ENCODE peak calls at places on chromosomes 5 and 9, in nine cellular contexts. P is activated CD8-positive, alpha-beta T cell treated with anti-CD3 and anti-CD28 coated beads for 36 hours; D is GM06990; E is HFFc6; C is neural crest cell; N is CD4-positive, alpha-beta T cell; R is B cell; V is AG09319; T is tibial artery. L is an unnamed sample.
A peak's percentile ranks its signal among the peaks of the same experiment; 100 is the strongest.

GRCh38 chr5:3010953-3011763 is 259.7 kb upstream of the IRX2 start:
- DNase-seq in P (no peak), D (no peak), E (no peak), C (no peak), N (no peak), R (no peak), V (no peak), T (peak; percentile 11), L (no peak)

GRCh38 chr9:90870646-90871326 is 69.2 kb downstream of the SYK start:
- DNase-seq in P (peak; percentile 62), D (no peak), E (peak; percentile 6), C (peak; percentile 18), N (peak; percentile 4), R (peak; percentile 65), V (peak; percentile 8), T (no peak), L (peak; percentile 4)

GRCh38 chr5:133792025-133792424 is 176.4 kb downstream of the C5orf15 start:
- DNase-seq in P (no peak), D (no peak), E (no peak), C (no peak), N (no peak), R (no peak), V (no peak), T (no peak), L (no peak)

GRCh38 chr5:76402251-76402879 is 720 bp upstream of the IQGAP2 start:
- DNase-seq in P (peak; percentile 96), D (peak; percentile 84), E (no peak), C (peak; percentile 19), N (peak; percentile 78), R (peak; percentile 83), V (no peak), T (no peak), L (no peak)

GRCh38 chr9:98600631-98601030 is 108.1 kb downstream of the GABBR2 start:
- DNase-seq in P (no peak), D (no peak), E (no peak), C (no peak), N (no peak), R (no peak), V (no peak), T (no peak), L (no peak)

GRCh38 chr5:176716320-176716719 is 69.0 kb downstream of the TSPAN17 start:
- DNase-seq in P (no peak), D (no peak), E (peak; percentile 74), C (no peak), N (no peak), R (no peak), V (peak; percentile 46), T (no peak), L (no peak)

GRCh38 chr5:28403846-28404245 is 1365.5 kb upstream of the CDH9 start:
- DNase-seq in P (no peak), D (no peak), E (no peak), C (peak; percentile 14), N (no peak), R (no peak), V (no peak), T (no peak), L (no peak)

GRCh38 chr5:123091988-123092583 is 3.0 kb downstream of the PRDM6 start:
- DNase-seq in P (no peak), D (no peak), E (no peak), C (no peak), N (no peak), R (no peak), V (no peak), T (no peak), L (no peak)

GRCh38 chr9:29150606-29151005 is 1577.3 kb upstream of the C9orf72 start:
- DNase-seq in P (no peak), D (no peak), E (no peak), C (no peak), N (no peak), R (no peak), V (no peak), T (no peak), L (no peak)

GRCh38 chr9:138082918-138083636 is 205.5 kb downstream of the CACNA1B start:
- DNase-seq in P (no peak), D (no peak), E (no peak), C (no peak), N (no peak), R (no peak), V (no peak), T (peak; percentile 41), L (no peak)

GRCh38 chr5:135487839-135488514 is 35.8 kb upstream of the TIFAB start:
- DNase-seq in P (no peak), D (no peak), E (no peak), C (no peak), N (no peak), R (no peak), V (no peak), T (peak; percentile 19), L (no peak)

GRCh38 chr9:122095010-122095767 is 2.1 kb upstream of the TTLL11 start:
- DNase-seq in P (peak; percentile 80), D (peak; percentile 29), E (peak; percentile 44), C (peak; percentile 68), N (peak; percentile 23), R (peak; percentile 72), V (no peak), T (peak; percentile 54), L (no peak)

GRCh38 chr9:111715471-111715870 is 54.1 kb downstream of the GNG10 start:
- DNase-seq in P (no peak), D (no peak), E (no peak), C (no peak), N (no peak), R (no peak), V (no peak), T (no peak), L (no peak)

GRCh38 chr9:137778914-137779313 is 98.7 kb upstream of the CACNA1B start:
- DNase-seq in P (no peak), D (no peak), E (no peak), C (no peak), N (no peak), R (no peak), V (no peak), T (no peak), L (no peak)

GRCh38 chr9:110426052-110426709 is 88.5 kb upstream of the TXNDC8 start:
- DNase-seq in P (no peak), D (no peak), E (peak; percentile 33), C (no peak), N (no peak), R (no peak), V (no peak), T (no peak), L (no peak)

GRCh38 chr9:70094747-70095146 is 51.1 kb downstream of the MAMDC2 start:
- DNase-seq in P (no peak), D (no peak), E (no peak), C (no peak), N (no peak), R (no peak), V (no peak), T (no peak), L (no peak)

GRCh38 chr5:1139806-1140187 is 27.9 kb upstream of the SLC12A7 start:
- DNase-seq in P (no peak), D (no peak), E (no peak), C (no peak), N (no peak), R (no peak), V (no peak), T (no peak), L (no peak)

GRCh38 chr5:98471458-98471857 is 302.0 kb upstream of the RGMB start:
- DNase-seq in P (no peak), D (no peak), E (no peak), C (no peak), N (no peak), R (no peak), V (no peak), T (no peak), L (no peak)

GRCh38 chr5:107672212-107673105 is 1.7 kb upstream of the EFNA5 start:
- DNase-seq in P (peak; percentile 15), D (peak; percentile 74), E (no peak), C (peak; percentile 69), N (no peak), R (peak; percentile 14), V (peak; percentile 85), T (peak; percentile 91), L (peak; percentile 93)

GRCh38 chr9:13049223-13049622 is 230.3 kb downstream of the MPDZ start:
- DNase-seq in P (no peak), D (no peak), E (no peak), C (no peak), N (no peak), R (no peak), V (no peak), T (no peak), L (no peak)

GRCh38 chr9:28317706-28318210 is 744.5 kb upstream of the C9orf72 start:
- DNase-seq in P (no peak), D (no peak), E (no peak), C (no peak), N (no peak), R (no peak), V (no peak), T (no peak), L (no peak)

DNA sequence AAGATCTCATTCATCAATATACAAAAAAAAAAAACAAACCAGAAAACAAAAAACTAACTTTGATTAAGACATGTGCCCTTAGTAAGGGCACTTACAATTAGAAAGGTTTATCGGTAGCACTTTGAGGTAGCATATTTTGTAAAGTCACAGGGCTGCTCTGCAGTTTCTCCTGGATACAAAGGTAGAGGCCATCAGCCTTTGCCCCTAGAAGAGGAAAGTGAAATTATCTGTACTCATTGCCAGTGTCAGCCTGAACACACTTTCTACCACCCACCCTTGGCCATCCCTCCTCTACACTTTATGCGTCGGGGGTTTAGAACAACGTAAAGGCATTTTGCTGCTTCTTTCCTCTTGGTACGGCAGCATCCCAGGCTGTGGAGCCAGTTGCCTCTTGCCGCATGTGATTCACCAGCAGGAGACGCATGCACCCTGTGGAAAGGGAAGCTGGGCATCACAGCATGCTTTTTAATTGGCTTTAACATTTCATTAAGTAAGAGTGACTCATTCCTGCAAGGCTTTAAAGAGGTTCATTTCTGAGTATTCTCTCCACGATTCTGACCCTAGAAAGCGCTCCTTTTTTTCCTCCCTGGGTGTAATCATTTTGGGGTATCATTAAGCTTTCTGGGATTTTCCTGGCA is 84.6 kb downstream of the CEMIP2 start:
- DNase-seq in P (no peak), D (no peak), E (peak; percentile 86), C (no peak), N (no peak), R (no peak), V (no peak), T (no peak), L (no peak)
- TF ChIP-seq CTCF in P (no peak), D (no peak), E (peak; percentile 73), C (no peak), N (no peak), R (no peak), V (peak; percentile 86), T (no peak), L (peak; percentile 44)

GRCh38 chr9:127392166-127392565 is 4.8 kb upstream of the SLC2A8 start:
- DNase-seq in P (no peak), D (no peak), E (no peak), C (no peak), N (no peak), R (no peak), V (no peak), T (no peak), L (no peak)
- TF ChIP-seq CTCF in P (no peak), D (no peak), E (no peak), C (no peak), N (no peak), R (no peak), V (no peak), T (no peak), L (no peak)

GRCh38 chr9:83231039-83231438 is 168.1 kb upstream of the RASEF start:
- DNase-seq in P (peak; percentile 18), D (no peak), E (peak; percentile 49), C (no peak), N (no peak), R (no peak), V (no peak), T (no peak), L (no peak)
- TF ChIP-seq CTCF in P (peak; percentile 23), D (peak; percentile 57), E (peak; percentile 75), C (peak; percentile 61), N (no peak), R (no peak), V (no peak), T (no peak), L (peak; percentile 15)

GRCh38 chr5:100623719-100624118 is 88.5 kb downstream of the FAM174A start:
- DNase-seq in P (no peak), D (no peak), E (peak; percentile 12), C (no peak), N (no peak), R (peak; percentile 33), V (no peak), T (no peak), L (no peak)
- TF ChIP-seq CTCF in P (peak; percentile 53), D (peak; percentile 61), E (peak; percentile 62), C (peak; percentile 67), N (peak; percentile 67), R (peak; percentile 78), V (peak; percentile 34), T (peak; percentile 40), L (peak; percentile 80)

L was measured in epithelial cell of proximal tubule.